ENCODE peak calls at places on chromosomes 5 and 9, in six cellular contexts. B is H9, R is MM.1S, Z is cardiac muscle cell, S is thyroid gland, T is fibroblast of lung. D is an unnamed sample.

GRCh38 chr5:81017320-81017719 is 57.2 kb downstream of the RASGRF2 start:
- DNase-seq in B (no peak), R (no peak), Z (no peak), S (no peak), T (no peak), D (no peak)

GRCh38 chr9:36461341-36461740 is 61.3 kb upstream of the RNF38 start:
- DNase-seq in B (no peak), R (no peak), Z (peak; percentile 46), S (no peak), T (peak; percentile 48), D (no peak)

GRCh38 chr9:120212153-120212852 is 367.7 kb downstream of the CDK5RAP2 start:
- DNase-seq in B (no peak), R (no peak), Z (no peak), S (no peak), T (no peak), D (no peak)

GRCh38 chr5:173941758-173942401 is 47.1 kb upstream of the C5orf47 start:
- DNase-seq in B (peak; percentile 44), R (no peak), Z (no peak), S (peak; percentile 38), T (no peak), D (no peak)

GRCh38 chr5:119694284-119694683 is 64.9 kb downstream of the FAM170A start:
- DNase-seq in B (no peak), R (no peak), Z (no peak), S (no peak), T (no peak), D (no peak)

GRCh38 chr9:129398901-129399300 is 220.8 kb upstream of the IER5L start:
- DNase-seq in B (no peak), R (no peak), Z (no peak), S (no peak), T (no peak), D (no peak)

GRCh38 chr5:113090336-113091106 is 113.9 kb downstream of the DCP2 start:
- DNase-seq in B (no peak), R (peak; percentile 16), Z (peak; percentile 48), S (no peak), T (peak; percentile 37), D (no peak)

GRCh38 chr5:175796536-175797499 is 74.6 kb upstream of the CPLX2 start:
- DNase-seq in B (peak; percentile 91), R (peak; percentile 39), Z (peak; percentile 89), S (peak; percentile 90), T (peak; percentile 84), D (peak; percentile 70)

GRCh38 chr9:120032639-120033038 is 547.3 kb downstream of the CDK5RAP2 start:
- DNase-seq in B (peak; percentile 52), R (no peak), Z (no peak), S (no peak), T (no peak), D (no peak)

GRCh38 chr9:80552931-80553330 is 981.2 kb downstream of the TLE4 start:
- DNase-seq in B (no peak), R (no peak), Z (peak; percentile 61), S (no peak), T (no peak), D (no peak)

GRCh38 chr9:93166699-93167098 is 17.2 kb upstream of the WNK2 start:
- DNase-seq in B (no peak), R (peak; percentile 16), Z (no peak), S (no peak), T (no peak), D (no peak)

GRCh38 chr5:11902304-11902703 is 1.9 kb downstream of the CTNND2 start:
- DNase-seq in B (no peak), R (no peak), Z (no peak), S (no peak), T (no peak), D (no peak)

GRCh38 chr9:82252116-82252515 is 263.5 kb downstream of the SPATA31D1 start:
- DNase-seq in B (no peak), R (no peak), Z (peak; percentile 5), S (no peak), T (peak; percentile 25), D (no peak)

GRCh38 chr5:8843766-8844165 is 702.1 kb downstream of the SEMA5A start:
- DNase-seq in B (no peak), R (no peak), Z (peak; percentile 80), S (peak; percentile 14), T (peak; percentile 84), D (no peak)

GRCh38 chr9:4147476-4148214 is 152.2 kb downstream of the GLIS3 start:
- DNase-seq in B (no peak), R (no peak), Z (peak; percentile 28), S (peak; percentile 24), T (peak; percentile 46), D (peak; percentile 32)

GRCh38 chr5:32499261-32499660 is 54.7 kb upstream of the ZFR start:
- DNase-seq in B (no peak), R (no peak), Z (no peak), S (no peak), T (no peak), D (no peak)

GRCh38 chr5:43192558-43193170 is 639 bp downstream of the NIM1K start:
- DNase-seq in B (no peak), R (no peak), Z (peak; percentile 35), S (peak; percentile 63), T (peak; percentile 28), D (no peak)

GRCh38 chr9:90007516-90008430 is 403.0 kb downstream of the GADD45G start:
- DNase-seq in B (no peak), R (no peak), Z (peak; percentile 71), S (no peak), T (peak; percentile 94), D (no peak)

GRCh38 chr5:154238776-154239481 is 48.4 kb downstream of the GALNT10 start:
- DNase-seq in B (peak; percentile 38), R (no peak), Z (no peak), S (no peak), T (no peak), D (no peak)

GRCh38 chr9:107948601-107949000 is 459.0 kb upstream of the KLF4 start:
- DNase-seq in B (no peak), R (no peak), Z (no peak), S (no peak), T (peak; percentile 37), D (no peak)

GRCh38 chr5:139769477-139769876 is 26.1 kb upstream of the PSD2 start:
- DNase-seq in B (no peak), R (no peak), Z (no peak), S (no peak), T (no peak), D (no peak)

GRCh38 chr5:172529896-172530295 is 75.6 kb upstream of the SH3PXD2B start:
- DNase-seq in B (peak; percentile 7), R (no peak), Z (no peak), S (no peak), T (no peak), D (no peak)

GRCh38 chr9:96399335-96399633 is 15.8 kb upstream of the SLC35D2 start:
- DNase-seq in B (no peak), R (no peak), Z (no peak), S (no peak), T (no peak), D (no peak)

GRCh38 chr5:177430972-177431316 is 4.5 kb downstream of the GRK6 start:
- DNase-seq in B (no peak), R (no peak), Z (no peak), S (no peak), T (no peak), D (no peak)

GRCh38 chr5:177428574-177429217 is 2.2 kb downstream of the GRK6 start:
- DNase-seq in B (no peak), R (no peak), Z (no peak), S (no peak), T (no peak), D (no peak)

GRCh38 chr5:177429248-177430045 is 3.0 kb downstream of the GRK6 start:
- DNase-seq in B (no peak), R (peak; percentile 56), Z (peak; percentile 15), S (peak; percentile 25), T (no peak), D (no peak)

GRCh38 chr5:177431317-177432142 is 5.1 kb downstream of the GRK6 start:
- DNase-seq in B (no peak), R (peak; percentile 94), Z (no peak), S (no peak), T (no peak), D (no peak)

DNA sequence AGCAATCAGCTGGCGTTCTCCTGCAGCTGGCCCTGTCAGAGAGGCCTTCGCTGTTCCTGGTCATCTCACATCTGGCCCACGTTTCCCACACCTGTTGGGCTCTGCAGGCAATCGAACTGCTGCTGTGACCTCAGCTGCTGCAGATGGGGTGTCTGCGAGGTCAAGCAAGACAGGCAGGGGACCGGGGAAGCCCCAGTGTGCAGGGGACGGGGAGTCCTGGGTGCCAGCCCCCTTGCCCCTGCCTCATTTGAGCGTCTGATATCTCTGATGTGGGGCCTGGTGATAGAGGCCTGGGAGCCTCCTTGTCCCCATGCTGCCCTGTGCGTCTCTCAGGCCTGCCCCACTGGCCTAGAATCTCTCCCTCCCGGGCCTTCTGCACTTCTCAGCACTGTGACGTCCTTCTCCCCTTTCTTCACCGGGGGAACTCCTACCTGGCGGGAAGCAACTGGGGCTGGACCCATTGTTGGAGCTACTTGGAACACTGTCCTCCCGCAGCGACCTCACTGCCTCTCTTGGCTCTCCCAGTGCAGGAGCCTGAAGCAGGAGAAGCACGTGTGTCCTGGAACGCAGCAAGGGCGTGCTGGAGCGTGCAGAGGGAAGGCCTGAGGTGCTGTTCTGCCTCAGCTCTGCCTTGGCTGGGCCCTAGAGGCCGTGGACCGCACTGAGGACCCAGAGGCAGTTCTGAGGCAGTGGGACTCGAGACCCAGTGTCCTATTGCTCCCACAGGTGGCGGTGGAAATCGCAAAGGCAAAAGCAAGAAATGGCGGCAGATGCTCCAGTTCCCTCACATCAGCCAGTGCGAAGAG is 3.9 kb downstream of the GRK6 start:
- DNase-seq in B (no peak), R (peak; percentile 75), Z (no peak), S (no peak), T (no peak), D (no peak)
- H3K4me1 ChIP-seq in B (no peaks in the 10 kb centered on the region), R (peaks cover 53% of the 10 kb centered on the region), Z (no peaks in the 10 kb centered on the region), S (peaks cover 13% of the 10 kb centered on the region), T (peaks cover 12% of the 10 kb centered on the region), D (peaks cover 5% of the 10 kb centered on the region)

GRCh38 chr5:75156585-75156984 is 80.1 kb downstream of the ANKRD31 start:
- DNase-seq in B (no peak), R (no peak), Z (no peak), S (no peak), T (no peak), D (no peak)
- TF ChIP-seq CTCF in B (peak; percentile 61), R (no peak), Z (no peak), S (no peak), T (peak; percentile 14), D (no peak)

GRCh38 chr5:165735388-165735787 is 2230.0 kb downstream of the MAT2B start:
- DNase-seq in B (no peak), R (peak; percentile 68), Z (no peak), S (no peak), T (no peak), D (no peak)
- H3K9me3 ChIP-seq in B (no peaks in the 10 kb centered on the region), R (no peaks in the 10 kb centered on the region), Z (no peaks in the 10 kb centered on the region), S (no peaks in the 10 kb centered on the region), T (no peaks in the 10 kb centered on the region), D (peaks cover 10% of the 10 kb centered on the region)

GRCh38 chr9:37955781-37956422 is 52.0 kb upstream of the SLC25A51 start:
- DNase-seq in B (no peak), R (no peak), Z (no peak), S (no peak), T (no peak), D (no peak)

GRCh38 chr9:37957664-37957953 is 53.7 kb upstream of the SLC25A51 start:
- DNase-seq in B (no peak), R (no peak), Z (no peak), S (no peak), T (no peak), D (no peak)

GRCh38 chr9:37958154-37958553 is 54.2 kb upstream of the SLC25A51 start:
- DNase-seq in B (no peak), R (no peak), Z (no peak), S (no peak), T (no peak), D (no peak)

GRCh38 chr9:37956904-37957663 is 53.2 kb upstream of the SLC25A51 start:
- DNase-seq in B (no peak), R (no peak), Z (no peak), S (no peak), T (no peak), D (no peak)

GRCh38 chr9:37956423-37956820 is 52.5 kb upstream of the SLC25A51 start:
- DNase-seq in B (no peak), R (no peak), Z (no peak), S (no peak), T (no peak), D (no peak)
- H3K4me1 ChIP-seq in B (no peaks in the 10 kb centered on the region), R (no peaks in the 10 kb centered on the region), Z (no peaks in the 10 kb centered on the region), S (no peaks in the 10 kb centered on the region), T (peaks cover 19% of the 10 kb centered on the region), D (no peaks in the 10 kb centered on the region)